ENCODE peak calls at places on chromosomes 1 and 21, in seven cellular contexts. T is HCT116, Y is SK-N-SH, V is AG09309, C is heart left ventricle, X is tibial nerve, P is HFF-Myc. S is an unnamed sample.

GRCh38 chr1:232628335-232629214 is 1.4 kb downstream of the SIPA1L2 start:
- DNase-seq in C (no peak), X (no peak), P (no peak), V (no peak), Y (peak; percentile 16), T (no peak), S (no peak)

GRCh38 chr1:78072216-78072615 is 26.4 kb downstream of the GIPC2 start:
- DNase-seq in C (no peak), V (no peak), Y (no peak), X (no peak), P (no peak), T (no peak), S (no peak)

GRCh38 chr1:53327183-53327941 is 508 bp downstream of the LRP8 start:
- DNase-seq in V (no peak), T (no peak), P (no peak), Y (peak; percentile 78), X (no peak), C (no peak), S (no peak)

GRCh38 chr1:174190800-174191199 is 31.5 kb downstream of the RABGAP1L start:
- DNase-seq in P (no peak), C (no peak), X (no peak), T (no peak), V (no peak), Y (no peak), S (no peak)

GRCh38 chr1:234989019-234989418 is 139.6 kb downstream of the TOMM20 start:
- DNase-seq in P (no peak), V (no peak), Y (no peak), T (no peak), C (no peak), X (no peak), S (no peak)

GRCh38 chr1:208047975-208048374 is 137.1 kb upstream of the CD34 start:
- DNase-seq in P (no peak), V (no peak), T (no peak), X (peak; percentile 50), C (no peak), Y (no peak), S (no peak)

GRCh38 chr1:185337221-185337620 is 20.2 kb upstream of the IVNS1ABP start:
- DNase-seq in C (no peak), V (peak; percentile 60), P (no peak), T (no peak), X (no peak), Y (no peak), S (no peak)

GRCh38 chr1:39760074-39761008 is 10.8 kb downstream of the OXCT2 start:
- DNase-seq in V (no peak), P (no peak), X (no peak), Y (no peak), C (no peak), T (no peak), S (no peak)

GRCh38 chr1:205354259-205354904 is 2.3 kb downstream of the KLHDC8A start:
- DNase-seq in Y (peak; percentile 56), T (peak; percentile 54), P (no peak), X (peak; percentile 78), V (no peak), C (peak; percentile 45), S (no peak)

GRCh38 chr21:31182231-31183129 is 144.2 kb upstream of the KRTAP19-8 start:
- DNase-seq in X (no peak), P (no peak), T (no peak), C (no peak), V (no peak), Y (no peak), S (no peak)

GRCh38 chr1:37914719-37915483 is 32.0 kb downstream of the INPP5B start:
- DNase-seq in T (no peak), C (no peak), P (no peak), Y (no peak), X (no peak), V (no peak), S (no peak)

GRCh38 chr1:180636138-180636537 is 4.3 kb downstream of the XPR1 start:
- DNase-seq in C (no peak), Y (no peak), P (no peak), T (no peak), X (no peak), V (no peak), S (no peak)

GRCh38 chr1:5279127-5279526 is 624.7 kb downstream of the AJAP1 start:
- DNase-seq in X (peak; percentile 18), P (no peak), V (no peak), Y (no peak), T (no peak), C (no peak), S (no peak)

GRCh38 chr1:15757575-15758401 is 807 bp upstream of the FBLIM1 start:
- DNase-seq in C (no peak), P (no peak), T (no peak), V (no peak), X (no peak), Y (peak; percentile 90), S (no peak)

GRCh38 chr1:228007054-228007800 is 429 bp downstream of the WNT3A start:
- DNase-seq in X (no peak), C (no peak), T (no peak), V (no peak), P (no peak), Y (peak; percentile 48), S (no peak)

GRCh38 chr1:237084399-237085077 is 42.6 kb downstream of the RYR2 start:
- DNase-seq in P (no peak), C (no peak), T (no peak), Y (no peak), X (no peak), V (no peak), S (no peak)

GRCh38 chr1:151458936-151459330 is 361 bp downstream of the POGZ start:
- DNase-seq in T (peak; percentile 52), P (no peak), C (peak; percentile 75), X (peak; percentile 43), V (no peak), Y (peak; percentile 86), S (no peak)

GRCh38 chr1:87450615-87451209 is 122.0 kb downstream of the LMO4 start:
- DNase-seq in Y (no peak), X (no peak), C (no peak), P (no peak), T (no peak), V (no peak), S (no peak)

GRCh38 chr1:173205146-173206051 is 1.7 kb downstream of the TNFSF4 start:
- DNase-seq in C (no peak), P (no peak), T (no peak), V (no peak), X (peak; percentile 61), Y (no peak), S (no peak)

GRCh38 chr1:13965770-13966398 is 265.9 kb downstream of the PRDM2 start:
- DNase-seq in C (peak; percentile 29), V (peak; percentile 21), Y (peak; percentile 57), X (peak; percentile 51), T (peak; percentile 43), P (no peak), S (no peak)

GRCh38 chr1:178036090-178036489 is 57.8 kb upstream of the RASAL2 start:
- DNase-seq in C (no peak), P (no peak), V (no peak), X (no peak), T (no peak), Y (no peak), S (no peak)
- TF ChIP-seq CTCF in C (no peak), P (no peak), V (no peak), X (no peak), T (no peak), Y (no peak), S (no peak)

DNA sequence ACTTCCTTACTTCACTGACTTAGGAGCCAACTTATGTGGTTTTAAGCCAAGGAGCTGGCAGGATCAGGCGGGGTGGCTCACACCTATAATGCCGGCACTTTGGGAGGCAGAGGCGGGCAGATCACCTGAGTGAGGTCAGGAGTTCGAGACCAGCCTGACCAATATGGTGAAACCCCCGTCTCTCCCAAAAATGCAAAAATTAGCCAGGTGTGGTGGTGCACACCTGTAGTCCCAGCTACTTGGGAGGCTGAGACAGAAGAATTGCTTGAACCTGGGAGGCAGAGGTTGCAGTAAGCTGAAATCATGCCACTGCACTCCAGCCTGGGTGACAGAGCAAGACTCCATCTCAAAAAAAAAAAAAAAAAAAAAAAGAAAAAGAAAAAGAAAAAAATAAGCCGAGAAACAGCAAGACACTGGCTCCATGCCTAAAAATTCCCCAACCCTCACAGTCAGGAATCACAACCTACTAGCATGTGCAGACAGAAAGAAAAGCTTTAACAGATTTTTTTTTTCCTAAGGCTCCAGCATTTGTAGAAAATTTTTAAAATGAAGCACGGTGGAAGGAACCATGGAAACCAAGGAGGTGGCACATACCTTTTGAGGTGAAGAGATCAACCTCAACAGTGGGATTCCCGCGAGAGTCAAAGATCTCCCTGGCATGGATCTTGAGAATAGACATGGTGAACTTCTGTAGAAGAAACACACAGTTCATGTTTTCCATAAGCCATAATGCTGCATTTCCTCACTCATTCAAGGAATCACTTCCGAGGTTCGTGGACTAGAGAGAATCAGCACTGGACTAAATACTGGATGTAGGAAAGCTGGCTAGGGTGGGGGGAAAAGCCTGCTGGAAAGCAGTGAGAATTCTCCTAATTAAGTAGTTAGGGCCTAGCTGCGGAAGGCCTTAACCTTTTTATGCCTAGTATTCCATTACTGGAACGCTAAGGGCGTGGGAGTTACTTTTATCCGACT is 4.0 kb downstream of the ENO1 start:
- DNase-seq in X (no peak), V (no peak), P (no peak), C (no peak), T (no peak), Y (no peak), S (no peak)
- H3K4me3 ChIP-seq in X (no peak overlapping the region), V (no peak overlapping the region), P (peak overlapping the region; percentile 92), C (no peak overlapping the region), T (peak overlapping the region; percentile 95), Y (peak overlapping the region; percentile 13), S (peak overlapping the region; percentile 97)

DNA sequence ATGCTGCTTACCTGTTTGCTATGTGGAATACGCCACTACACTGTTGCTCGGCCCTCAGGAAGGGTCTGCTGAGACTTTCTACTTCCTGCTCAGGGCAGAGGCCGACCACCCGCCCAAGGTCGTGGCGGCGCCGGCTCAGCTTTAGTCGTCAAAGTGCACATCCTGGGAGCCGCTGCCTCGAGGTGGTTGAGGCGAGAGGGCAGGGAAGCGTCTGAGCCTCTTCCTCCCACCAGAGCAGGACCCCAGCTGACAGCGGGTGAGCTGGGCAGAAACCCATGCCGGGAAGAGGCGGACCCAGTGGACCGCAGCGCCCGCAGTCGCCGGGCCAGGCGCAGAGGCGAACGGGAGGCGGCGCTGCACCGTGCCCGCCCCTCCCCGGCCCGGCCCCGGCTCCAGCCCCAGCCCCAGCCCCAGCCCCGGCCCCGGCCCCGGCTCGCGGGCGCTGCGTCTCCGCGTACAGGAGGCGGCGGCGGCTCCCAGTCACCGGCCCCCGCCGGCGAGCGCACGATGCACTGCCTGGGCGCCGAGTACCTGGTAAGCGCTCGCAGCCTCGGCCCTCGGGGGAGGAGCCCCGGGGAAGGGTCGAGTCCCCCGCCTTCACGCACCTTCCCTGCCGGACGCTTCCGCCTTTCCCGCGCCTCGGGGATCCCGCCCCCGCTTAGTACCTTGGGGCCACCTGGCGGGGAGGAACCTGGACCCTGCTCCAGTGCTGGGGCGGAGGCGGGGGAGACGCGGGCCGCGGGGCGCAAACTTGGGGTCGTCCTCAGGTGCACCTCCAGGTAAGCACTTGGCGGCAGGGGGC is at the start of gene SLC44A3:
- DNase-seq in P (no peak), T (no peak), X (no peak), C (peak; percentile 44), Y (peak; percentile 88), V (no peak), S (no peak)
- TF ChIP-seq CTCF in P (no peak), T (peak; percentile 25), X (peak; percentile 74), C (peak; percentile 53), Y (peak; percentile 28), V (peak; percentile 25), S (peak; percentile 26)

DNA sequence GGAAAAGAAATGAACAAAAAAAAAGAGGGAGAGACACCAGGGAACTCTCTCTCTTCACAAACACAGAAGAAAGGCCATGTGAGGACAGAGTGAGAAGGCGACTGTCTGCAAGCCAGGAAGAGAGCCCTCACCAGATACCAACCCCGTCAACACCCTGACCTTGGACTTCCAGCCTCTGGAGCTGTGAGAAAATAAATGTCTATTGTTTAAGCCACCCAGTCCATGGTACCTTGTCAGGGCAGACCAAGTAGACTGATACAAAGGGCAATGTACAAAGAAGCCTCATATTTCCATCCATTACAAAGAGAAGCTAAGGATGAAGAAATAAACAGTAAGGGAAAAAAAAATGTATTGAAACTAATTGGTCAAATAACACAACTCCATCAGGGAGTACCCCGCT is 146.6 kb downstream of the ZNF281 start:
- DNase-seq in P (no peak), T (no peak), C (no peak), X (no peak), Y (no peak), V (no peak), S (no peak)
- H3K4me3 ChIP-seq in P (no peak overlapping the region), T (no peak overlapping the region), C (no peak overlapping the region), X (no peak overlapping the region), Y (no peak overlapping the region), V (no peak overlapping the region), S (no peak overlapping the region)

S was measured in AG04449.